ENCODE peak calls at places on chromosomes 13 and 19, in five cellular contexts. One of them, this sample, is unnamed.

GRCh38 chr13:34719060-34719875 is 222.8 kb upstream of the NBEA start:
- DNase-seq in RPMI7951: peak; percentile 3
- DNase-seq in dermis microvascular lymphatic vessel endothelial cell: no peak
- DNase-seq in DMS 273 treated with DMSO at 0.1 percent for 48 hours: no peak
- DNase-seq in activated T-cell treated with anti-CD3 and anti-CD28 coated beads, Interleukin-2, amount 50 U/mL, for 48 hours: no peak
- DNase-seq in this sample: peak; percentile 90

GRCh38 chr13:20054586-20054985 is 96.1 kb downstream of the ZMYM2 start:
- DNase-seq in RPMI7951: no peak
- DNase-seq in dermis microvascular lymphatic vessel endothelial cell: no peak
- DNase-seq in DMS 273 treated with DMSO at 0.1 percent for 48 hours: no peak
- DNase-seq in activated T-cell treated with anti-CD3 and anti-CD28 coated beads, Interleukin-2, amount 50 U/mL, for 48 hours: no peak
- DNase-seq in this sample: no peak

GRCh38 chr13:109012115-109012514 is 382.7 kb downstream of the MYO16 start:
- DNase-seq in RPMI7951: no peak
- DNase-seq in dermis microvascular lymphatic vessel endothelial cell: no peak
- DNase-seq in DMS 273 treated with DMSO at 0.1 percent for 48 hours: no peak
- DNase-seq in activated T-cell treated with anti-CD3 and anti-CD28 coated beads, Interleukin-2, amount 50 U/mL, for 48 hours: no peak
- DNase-seq in this sample: no peak

GRCh38 chr19:17264641-17264979 is at the start of gene USHBP1:
- DNase-seq in RPMI7951: no peak
- DNase-seq in dermis microvascular lymphatic vessel endothelial cell: peak; percentile 93
- DNase-seq in DMS 273 treated with DMSO at 0.1 percent for 48 hours: no peak
- DNase-seq in activated T-cell treated with anti-CD3 and anti-CD28 coated beads, Interleukin-2, amount 50 U/mL, for 48 hours: no peak
- DNase-seq in this sample: peak; percentile 13

GRCh38 chr19:17555929-17556813 is 722 bp downstream of the COLGALT1 start:
- DNase-seq in RPMI7951: peak; percentile 81
- DNase-seq in dermis microvascular lymphatic vessel endothelial cell: peak; percentile 51
- DNase-seq in DMS 273 treated with DMSO at 0.1 percent for 48 hours: peak; percentile 48
- DNase-seq in activated T-cell treated with anti-CD3 and anti-CD28 coated beads, Interleukin-2, amount 50 U/mL, for 48 hours: no peak
- DNase-seq in this sample: peak; percentile 72

GRCh38 chr13:44698076-44698475 is 121.9 kb upstream of the TSC22D1 start:
- DNase-seq in RPMI7951: no peak
- DNase-seq in dermis microvascular lymphatic vessel endothelial cell: no peak
- DNase-seq in DMS 273 treated with DMSO at 0.1 percent for 48 hours: no peak
- DNase-seq in activated T-cell treated with anti-CD3 and anti-CD28 coated beads, Interleukin-2, amount 50 U/mL, for 48 hours: no peak
- DNase-seq in this sample: peak; percentile 13

GRCh38 chr13:98089246-98089645 is 53.6 kb upstream of the FARP1 start:
- DNase-seq in RPMI7951: no peak
- DNase-seq in dermis microvascular lymphatic vessel endothelial cell: no peak
- DNase-seq in DMS 273 treated with DMSO at 0.1 percent for 48 hours: no peak
- DNase-seq in activated T-cell treated with anti-CD3 and anti-CD28 coated beads, Interleukin-2, amount 50 U/mL, for 48 hours: no peak
- DNase-seq in this sample: no peak

GRCh38 chr19:19459707-19460251 is 54.3 kb downstream of the GATAD2A start:
- DNase-seq in RPMI7951: peak; percentile 82
- DNase-seq in dermis microvascular lymphatic vessel endothelial cell: peak; percentile 81
- DNase-seq in DMS 273 treated with DMSO at 0.1 percent for 48 hours: no peak
- DNase-seq in activated T-cell treated with anti-CD3 and anti-CD28 coated beads, Interleukin-2, amount 50 U/mL, for 48 hours: peak; percentile 78
- DNase-seq in this sample: peak; percentile 18

GRCh38 chr19:56141416-56141992 is 417 bp downstream of the ZNF444 start:
- DNase-seq in RPMI7951: no peak
- DNase-seq in dermis microvascular lymphatic vessel endothelial cell: peak; percentile 16
- DNase-seq in DMS 273 treated with DMSO at 0.1 percent for 48 hours: no peak
- DNase-seq in activated T-cell treated with anti-CD3 and anti-CD28 coated beads, Interleukin-2, amount 50 U/mL, for 48 hours: peak; percentile 50
- DNase-seq in this sample: peak; percentile 59

GRCh38 chr19:41997121-41997850 is 3.3 kb upstream of the ATP1A3 start:
- DNase-seq in RPMI7951: peak; percentile 36
- DNase-seq in dermis microvascular lymphatic vessel endothelial cell: peak; percentile 42
- DNase-seq in DMS 273 treated with DMSO at 0.1 percent for 48 hours: no peak
- DNase-seq in activated T-cell treated with anti-CD3 and anti-CD28 coated beads, Interleukin-2, amount 50 U/mL, for 48 hours: peak; percentile 67
- DNase-seq in this sample: peak; percentile 84

This sample was measured in NCI-H69.